ENCODE peak calls at places on chromosomes 4 and X, in six cellular contexts. D is PC-9, N is Peyer's patch, M is stomach, S is left lung, X is astrocyte. F is an unnamed sample.

GRCh38 chrX:19739683-19740082 is 147.7 kb downstream of the SH3KBP1 start:
- DNase-seq in M (peak; percentile 66), S (no peak), N (peak; percentile 66), D (no peak), X (peak; percentile 45), F (peak; percentile 56)

GRCh38 chrX:68719904-68720614 is 72.6 kb downstream of the STARD8 start:
- DNase-seq in D (no peak), X (no peak), S (peak; percentile 27), N (no peak), M (peak; percentile 24), F (no peak)

GRCh38 chr4:159016527-159017137 is 86.2 kb upstream of the RAPGEF2 start:
- DNase-seq in X (peak; percentile 25), M (no peak), D (no peak), S (no peak), N (no peak), F (no peak)

GRCh38 chr4:123505077-123505456 is 108.5 kb downstream of the SPRY1 start:
- DNase-seq in N (no peak), D (peak; percentile 46), M (peak; percentile 38), X (peak; percentile 36), S (no peak), F (no peak)

GRCh38 chr4:138267835-138268234 is 25.7 kb upstream of the SLC7A11 start:
- DNase-seq in M (no peak), N (no peak), S (no peak), D (no peak), X (no peak), F (no peak)

GRCh38 chr4:125750827-125751466 is 436.2 kb downstream of the FAT4 start:
- DNase-seq in N (no peak), S (no peak), D (no peak), M (no peak), X (peak; percentile 25), F (peak; percentile 33)

GRCh38 chr4:10167201-10167600 is 50.6 kb upstream of the WDR1 start:
- DNase-seq in D (no peak), X (no peak), N (no peak), M (no peak), S (no peak), F (no peak)

GRCh38 chrX:119755981-119756533 is 2.3 kb upstream of the SOWAHD start:
- DNase-seq in N (no peak), D (no peak), X (no peak), M (peak; percentile 29), S (peak; percentile 34), F (no peak)

GRCh38 chr4:146051724-146052396 is 113.2 kb upstream of the ZNF827 start:
- DNase-seq in M (no peak), S (no peak), N (no peak), X (peak; percentile 72), D (peak; percentile 59), F (no peak)

DNA sequence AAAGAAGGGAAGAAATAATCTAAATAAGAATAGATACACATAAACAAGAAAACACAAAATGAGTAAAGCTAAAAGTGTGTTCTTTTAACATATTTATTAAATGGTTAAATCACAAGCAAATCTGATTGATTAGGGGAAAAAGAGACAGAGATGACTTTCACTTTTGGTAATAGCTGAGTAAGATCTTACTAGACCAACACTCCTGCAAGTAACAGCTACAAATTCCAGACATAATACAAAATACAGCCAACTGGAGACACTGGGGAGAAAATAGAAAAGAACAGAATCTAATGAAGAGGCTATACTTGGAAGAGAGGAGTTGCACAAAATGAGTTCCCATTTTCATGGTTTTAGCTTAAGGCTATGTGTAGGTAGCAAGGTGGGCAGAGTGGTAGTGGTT is 33.6 kb downstream of the OR13H1 start:
- DNase-seq in N (no peak), D (no peak), S (no peak), X (no peak), M (no peak), F (no peak)
- H3K4me3 ChIP-seq in N (no peak overlapping the region), D (peak overlapping the region; percentile 74), S (no peak overlapping the region), X (no peak overlapping the region), M (no peak overlapping the region), F (no peak overlapping the region)

GRCh38 chrX:13387656-13388421 is 68.0 kb upstream of the ATXN3L start:
- DNase-seq in S (no peak), X (peak; percentile 76), M (no peak), N (no peak), D (no peak), F (peak; percentile 88)
- H3K36me3 ChIP-seq in S (no peaks in the 10 kb centered on the region), X (no peaks in the 10 kb centered on the region), M (no peaks in the 10 kb centered on the region), N (no peaks in the 10 kb centered on the region), D (no peaks in the 10 kb centered on the region), F (no peaks in the 10 kb centered on the region)

GRCh38 chrX:130672214-130672613 is 230.8 kb downstream of the ENOX2 start:
- DNase-seq in N (no peak), M (no peak), S (no peak), D (no peak), X (no peak), F (no peak)
- H3K9me3 ChIP-seq in N (no peaks in the 10 kb centered on the region), M (peaks cover 8% of the 10 kb centered on the region), S (no peaks in the 10 kb centered on the region), D (no peaks in the 10 kb centered on the region), X (no peaks in the 10 kb centered on the region), F (no peaks in the 10 kb centered on the region)

GRCh38 chrX:84729408-84729807 is 227.2 kb upstream of the HDX start:
- DNase-seq in S (no peak), D (no peak), N (no peak), M (no peak), X (no peak), F (no peak)
- H3K4me3 ChIP-seq in S (no peak overlapping the region), D (no peak overlapping the region), N (no peak overlapping the region), M (no peak overlapping the region), X (no peak overlapping the region), F (no peak overlapping the region)

GRCh38 chr4:177351611-177352010 is 41.9 kb downstream of the NEIL3 start:
- DNase-seq in N (no peak), D (no peak), S (no peak), M (no peak), X (no peak), F (no peak)
- H3K36me3 ChIP-seq in N (no peaks in the 10 kb centered on the region), D (no peaks in the 10 kb centered on the region), S (no peaks in the 10 kb centered on the region), M (no peaks in the 10 kb centered on the region), X (no peaks in the 10 kb centered on the region), F (peaks cover 90% of the 10 kb centered on the region)

GRCh38 chr4:181376058-181376457 is 867.1 kb upstream of the TENM3 start:
- DNase-seq in X (no peak), N (no peak), M (no peak), S (no peak), D (no peak), F (no peak)
- H3K9me3 ChIP-seq in X (no peaks in the 10 kb centered on the region), N (no peaks in the 10 kb centered on the region), M (no peaks in the 10 kb centered on the region), S (no peaks in the 10 kb centered on the region), D (no peaks in the 10 kb centered on the region), F (no peaks in the 10 kb centered on the region)